ENCODE peak calls at places on chromosomes 2 and 18, in six cellular contexts. T is GM12864; Q is activated T-cell treated with anti-CD3 and anti-CD28 coated beads for 1 hour; L is cardiac fibroblast; H is gastrocnemius medialis; G is activated T-helper 9 cell treated with anti-CD3 and anti-CD28 coated beads, Interleukin-2, amount 50 U/mL, for 16 hours. O is an unnamed sample.

GRCh38 chr2:231200805-231201474 is 2.5 kb downstream of the ARMC9 start:
- DNase-seq in T (no peak), Q (no peak), L (no peak), H (no peak), G (no peak), O (no peak)

GRCh38 chr2:85309699-85310321 is 18.0 kb downstream of the TGOLN2 start:
- DNase-seq in T (no peak), Q (no peak), L (no peak), H (no peak), G (no peak), O (no peak)

GRCh38 chr18:26618130-26618529 is 69.8 kb upstream of the KCTD1 start:
- DNase-seq in T (no peak), Q (no peak), L (no peak), H (no peak), G (no peak), O (no peak)

GRCh38 chr2:8087480-8087840 is 594.4 kb upstream of the ID2 start:
- DNase-seq in T (no peak), Q (no peak), L (no peak), H (no peak), G (no peak), O (no peak)

GRCh38 chr2:96872591-96873349 is 2.9 kb upstream of the SEMA4C start:
- DNase-seq in T (no peak), Q (no peak), L (no peak), H (no peak), G (no peak), O (no peak)

GRCh38 chr2:406231-406630 is 118.3 kb upstream of the ALKAL2 start:
- DNase-seq in T (no peak), Q (no peak), L (no peak), H (no peak), G (no peak), O (no peak)

GRCh38 chr18:46281185-46282176 is 177.3 kb downstream of the HAUS1 start:
- DNase-seq in T (no peak), Q (peak), L (peak), H (peak), G (peak), O (peak)

GRCh38 chr2:118255301-118255700 is 167.0 kb downstream of the INSIG2 start:
- DNase-seq in T (no peak), Q (no peak), L (no peak), H (no peak), G (no peak), O (no peak)

GRCh38 chr2:172270278-172271079 is 156.9 kb upstream of the ITGA6 start:
- DNase-seq in T (no peak), Q (peak), L (no peak), H (no peak), G (no peak), O (no peak)

GRCh38 chr2:73827018-73827417 is 1.7 kb upstream of the STAMBP start:
- DNase-seq in T (no peak), Q (no peak), L (peak), H (no peak), G (no peak), O (no peak)

GRCh38 chr2:43158259-43158880 is 68.0 kb downstream of the ZFP36L2 start:
- DNase-seq in T (no peak), Q (no peak), L (peak), H (peak), G (peak), O (no peak)

GRCh38 chr18:45774065-45774521 is 50.1 kb downstream of the SLC14A1 start:
- DNase-seq in T (no peak), Q (no peak), L (peak), H (no peak), G (no peak), O (no peak)

GRCh38 chr2:17979707-17980106 is 101.2 kb downstream of the KCNS3 start:
- DNase-seq in T (no peak), Q (no peak), L (peak), H (no peak), G (no peak), O (no peak)

GRCh38 chr2:12547771-12548170 is 169.0 kb upstream of the TRIB2 start:
- DNase-seq in T (no peak), Q (no peak), L (no peak), H (no peak), G (no peak), O (no peak)

GRCh38 chr18:6009751-6010150 is 114.4 kb upstream of the TMEM200C start:
- DNase-seq in T (no peak), Q (no peak), L (peak), H (no peak), G (no peak), O (no peak)

GRCh38 chr2:79860233-79861058 is 347.6 kb downstream of the CTNNA2 start:
- DNase-seq in T (no peak), Q (no peak), L (peak), H (no peak), G (no peak), O (no peak)

GRCh38 chr18:31583185-31583854 is 8.4 kb upstream of the TTR start:
- DNase-seq in T (no peak), Q (no peak), L (no peak), H (no peak), G (no peak), O (no peak)

GRCh38 chr2:17658251-17658843 is 95.3 kb downstream of the SMC6 start:
- DNase-seq in T (no peak), Q (no peak), L (peak), H (no peak), G (no peak), O (no peak)

GRCh38 chr18:37566479-37567060 is 972 bp upstream of the CELF4 start:
- DNase-seq in T (no peak), Q (no peak), L (peak), H (no peak), G (no peak), O (no peak)

GRCh38 chr2:6535572-6535971 is 330.1 kb downstream of the CMPK2 start:
- DNase-seq in T (no peak), Q (no peak), L (no peak), H (no peak), G (no peak), O (no peak)

GRCh38 chr2:240997141-240997855 is 1.1 kb upstream of the SNED1 start:
- DNase-seq in T (no peak), Q (no peak), L (peak), H (peak), G (no peak), O (no peak)

GRCh38 chr2:46142546-46143329 is 154.5 kb upstream of the EPAS1 start:
- DNase-seq in T (no peak), Q (no peak), L (no peak), H (no peak), G (no peak), O (no peak)

GRCh38 chr2:232444409-232445148 is 11.4 kb upstream of the ALPI start:
- DNase-seq in T (peak), Q (peak), L (peak), H (no peak), G (peak), O (peak)

GRCh38 chr18:9814431-9814830 is 71.3 kb upstream of the TXNDC2 start:
- DNase-seq in T (no peak), Q (no peak), L (peak), H (no peak), G (no peak), O (no peak)

GRCh38 chr2:12819098-12819465 is 102.3 kb downstream of the TRIB2 start:
- DNase-seq in T (no peak), Q (no peak), L (peak), H (peak), G (no peak), O (no peak)

GRCh38 chr2:240990726-240991377 is 7.6 kb upstream of the SNED1 start:
- DNase-seq in T (no peak), Q (no peak), L (no peak), H (peak), G (no peak), O (no peak)

GRCh38 chr2:37742286-37742685 is 70.8 kb upstream of the CDC42EP3 start:
- DNase-seq in T (no peak), Q (no peak), L (peak), H (no peak), G (no peak), O (no peak)

GRCh38 chr2:96112501-96113366 is 3.6 kb downstream of the ADRA2B start:
- DNase-seq in T (no peak), Q (no peak), L (no peak), H (no peak), G (no peak), O (no peak)

GRCh38 chr18:51988277-51988676 is 351.7 kb upstream of the DCC start:
- DNase-seq in T (no peak), Q (no peak), L (no peak), H (no peak), G (no peak), O (no peak)

GRCh38 chr18:5461056-5461455 is 82.7 kb downstream of the EPB41L3 start:
- DNase-seq in T (no peak), Q (no peak), L (no peak), H (no peak), G (no peak), O (no peak)

GRCh38 chr2:135086222-135086621 is 34.1 kb downstream of the RAB3GAP1 start:
- DNase-seq in T (no peak), Q (no peak), L (no peak), H (no peak), G (no peak), O (no peak)

GRCh38 chr2:216666461-216667233 is 28.7 kb downstream of the IGFBP5 start:
- DNase-seq in T (peak), Q (peak), L (peak), H (no peak), G (peak), O (peak)

GRCh38 chr2:64945973-64946736 is 43.0 kb upstream of the SLC1A4 start:
- DNase-seq in T (peak), Q (peak), L (no peak), H (no peak), G (peak), O (peak)

GRCh38 chr2:157194097-157194688 is 63.3 kb upstream of the GALNT5 start:
- DNase-seq in T (peak), Q (no peak), L (peak), H (no peak), G (no peak), O (no peak)